ENCODE peak calls at places on chromosome 19, in seven cellular contexts. M, H, Q, E, O, B and W are unnamed samples. For H3K4me1, the result is how much of the 10 kb centered on the place peaks cover.

GRCh38 chr19:52398091-52398461 is 427 bp downstream of the ZNF528 start:
- DNase-seq in M (no peak), H (peak), Q (no peak), E (no peak), O (no peak), B (no peak), W (no peak)

GRCh38 chr19:11446652-11447301 is 11.3 kb downstream of the PRKCSH start:
- DNase-seq in M (peak), H (peak), Q (no peak), E (peak), O (no peak), B (peak), W (no peak)

GRCh38 chr19:38684078-38684861 is 36.8 kb downstream of the ACTN4 start:
- DNase-seq in M (peak), H (peak), Q (peak), E (peak), O (peak), B (peak), W (peak)

GRCh38 chr19:20243629-20244028 is 76.6 kb downstream of the ZNF486 start:
- DNase-seq in M (no peak), H (no peak), Q (no peak), E (no peak), O (no peak), B (no peak), W (no peak)

GRCh38 chr19:39032164-39032918 is at the start of gene FBXO27:
- DNase-seq in M (peak), H (peak), Q (peak), E (no peak), O (peak), B (no peak), W (no peak)

GRCh38 chr19:41303941-41304340 is 6.0 kb upstream of the CCDC97 start:
- DNase-seq in M (no peak), H (no peak), Q (no peak), E (no peak), O (no peak), B (no peak), W (no peak)

GRCh38 chr19:6198896-6199239 is 63.4 kb downstream of the ACSBG2 start:
- DNase-seq in M (no peak), H (peak), Q (no peak), E (no peak), O (no peak), B (no peak), W (no peak)

GRCh38 chr19:10389863-10390262 is 9.5 kb upstream of the TYK2 start:
- DNase-seq in M (no peak), H (no peak), Q (no peak), E (no peak), O (no peak), B (no peak), W (no peak)

GRCh38 chr19:58330458-58330857 is 3.7 kb downstream of the ZSCAN22 start:
- DNase-seq in M (peak), H (peak), Q (no peak), E (no peak), O (peak), B (peak), W (peak)

GRCh38 chr19:57964761-57965160 is 9.6 kb downstream of the C19orf18 start:
- DNase-seq in M (no peak), H (no peak), Q (no peak), E (no peak), O (no peak), B (no peak), W (no peak)

GRCh38 chr19:27674701-27675100 is 1538.2 kb downstream of the UQCRFS1 start:
- DNase-seq in M (no peak), H (no peak), Q (no peak), E (no peak), O (no peak), B (no peak), W (no peak)

GRCh38 chr19:17605761-17606745 is 50.6 kb downstream of the COLGALT1 start:
- DNase-seq in M (peak), H (peak), Q (peak), E (peak), O (peak), B (peak), W (peak)
- H3K4me1 ChIP-seq in M (under half), H (under half), Q (under half), E (under half), O (under half), B (under half), W (under half)

DNA sequence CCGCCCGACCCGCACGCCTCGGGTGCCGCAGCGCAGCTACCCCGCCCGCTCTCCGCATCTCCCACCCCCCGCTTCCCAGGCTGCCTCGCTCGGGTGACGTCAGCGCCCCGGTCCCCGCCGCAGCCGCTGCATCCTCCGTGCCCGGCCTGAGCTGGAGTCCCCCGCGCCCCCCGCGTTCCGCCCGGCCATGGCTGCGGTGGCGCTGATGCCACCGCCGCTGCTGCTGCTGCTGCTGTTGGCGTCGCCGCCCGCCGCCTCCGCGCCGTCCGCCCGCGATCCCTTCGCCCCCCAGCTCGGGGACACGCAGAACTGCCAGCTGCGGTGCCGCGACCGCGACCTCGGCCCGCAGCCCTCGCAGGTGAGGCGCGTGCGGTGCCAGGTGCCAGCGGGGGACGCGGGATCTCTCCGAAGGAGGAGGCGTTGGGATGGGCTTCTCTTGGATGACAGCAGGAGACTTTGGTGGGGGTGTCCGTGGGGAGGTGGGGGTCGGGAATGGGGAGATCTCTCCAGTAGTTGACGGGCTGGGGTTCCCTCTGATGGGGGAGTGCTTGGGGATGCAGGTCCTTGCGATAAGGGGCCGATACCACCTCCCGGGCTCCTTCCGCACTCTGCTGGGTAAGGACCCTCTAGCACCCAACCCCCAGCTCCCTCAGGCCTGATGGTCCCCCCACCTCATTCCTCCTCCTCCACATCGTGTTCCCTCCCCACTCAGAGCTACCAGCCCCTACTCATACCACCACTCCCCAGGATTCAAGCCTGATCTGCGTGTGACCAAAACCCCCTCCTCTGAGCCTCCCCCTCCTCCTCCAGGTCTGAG is at the start of gene TMEM59L:
- DNase-seq in M (no peak), H (peak), Q (no peak), E (no peak), O (no peak), B (no peak), W (no peak)
- TF ChIP-seq EZH2 in M (no peak), H (no peak), Q (no peak), E (peak), O (no peak), B (peak), W (peak)

GRCh38 chr19:49361438-49362047 is 673 bp downstream of the TEAD2 start:
- DNase-seq in M (peak), H (peak), Q (peak), E (no peak), O (no peak), B (peak), W (peak)

GRCh38 chr19:49356382-49356781 is 5.8 kb downstream of the TEAD2 start:
- DNase-seq in M (no peak), H (no peak), Q (no peak), E (no peak), O (no peak), B (no peak), W (no peak)

GRCh38 chr19:49359851-49360845 is 2.1 kb downstream of the TEAD2 start:
- DNase-seq in M (no peak), H (no peak), Q (no peak), E (no peak), O (no peak), B (no peak), W (no peak)

GRCh38 chr19:49355890-49356289 is 6.3 kb downstream of the TEAD2 start:
- DNase-seq in M (no peak), H (no peak), Q (no peak), E (no peak), O (no peak), B (no peak), W (no peak)

GRCh38 chr19:49357186-49357585 is 5.0 kb downstream of the TEAD2 start:
- DNase-seq in M (no peak), H (no peak), Q (no peak), E (no peak), O (no peak), B (no peak), W (no peak)
- H2AFZ ChIP-seq in M (no peak), H (no peak), Q (no peak), E (no peak), O (no peak), B (no peak), W (no peak)

GRCh38 chr19:2036424-2036823 is 14.6 kb downstream of the MKNK2 start:
- DNase-seq in M (no peak), H (no peak), Q (no peak), E (no peak), O (no peak), B (no peak), W (no peak)
- H3K4me1 ChIP-seq in M (under half), H (under half), Q (under half), E (under half), O (under half), B (under half), W (under half)

GRCh38 chr19:53907690-53908089 is 1.4 kb upstream of the CACNG7 start:
- DNase-seq in M (no peak), H (no peak), Q (no peak), E (no peak), O (no peak), B (no peak), W (no peak)

GRCh38 chr19:53910170-53910518 is 1.1 kb downstream of the CACNG7 start:
- DNase-seq in M (no peak), H (no peak), Q (no peak), E (no peak), O (no peak), B (no peak), W (no peak)

GRCh38 chr19:53908933-53909415 is at the start of gene CACNG7:
- DNase-seq in M (no peak), H (no peak), Q (no peak), E (no peak), O (no peak), B (no peak), W (no peak)

GRCh38 chr19:53908106-53908932 is 759 bp upstream of the CACNG7 start:
- DNase-seq in M (peak), H (peak), Q (no peak), E (no peak), O (no peak), B (peak), W (peak)

GRCh38 chr19:53909471-53910169 is 542 bp downstream of the CACNG7 start:
- DNase-seq in M (no peak), H (no peak), Q (no peak), E (no peak), O (no peak), B (no peak), W (no peak)
- TF ChIP-seq EZH2 in M (peak), H (peak), Q (no peak), E (no peak), O (no peak), B (peak), W (peak)

GRCh38 chr19:33375156-33375744 is 1.7 kb downstream of the CEBPG start:
- DNase-seq in M (no peak), H (no peak), Q (no peak), E (no peak), O (no peak), B (no peak), W (no peak)
- H2AFZ ChIP-seq in M (no peak), H (no peak), Q (no peak), E (no peak), O (no peak), B (no peak), W (no peak)

GRCh38 chr19:3131168-3131567 is 4.7 kb upstream of the GNA15 start:
- DNase-seq in M (no peak), H (no peak), Q (no peak), E (no peak), O (no peak), B (no peak), W (no peak)
- H3K4me1 ChIP-seq in M (under half), H (under half), Q (under half), E (under half), O (under half), B (under half), W (under half)